ENCODE peak calls at places on chromosomes 7 and 10, in four cellular contexts. A is colonic mucosa, R is mucosa of descending colon, T is stomach. V is an unnamed sample. For H3K4me1, the result is how much of the 10 kb centered on the place peaks cover.

GRCh38 chr10:131934769-131935168 is 34.0 kb downstream of the PPP2R2D start:
- DNase-seq in A (no peak), R (no peak), T (peak), V (peak)

GRCh38 chr10:88642254-88642653 is 22.0 kb upstream of the LIPF start:
- DNase-seq in A (no peak), R (no peak), T (no peak), V (no peak)

GRCh38 chr7:55641273-55641691 is 69.0 kb upstream of the VOPP1 start:
- DNase-seq in A (peak), R (no peak), T (peak), V (no peak)

GRCh38 chr7:130149575-130150139 is 55.5 kb downstream of the TMEM209 start:
- DNase-seq in A (peak), R (peak), T (peak), V (peak)

GRCh38 chr7:128893251-128894100 is 17.0 kb downstream of the KCP start:
- DNase-seq in A (no peak), R (no peak), T (peak), V (peak)

GRCh38 chr7:106010866-106011265 is 47.8 kb downstream of the CDHR3 start:
- DNase-seq in A (no peak), R (no peak), T (no peak), V (no peak)

GRCh38 chr7:17774248-17774647 is 166.0 kb downstream of the SNX13 start:
- DNase-seq in A (peak), R (no peak), T (no peak), V (no peak)

GRCh38 chr7:45157653-45158401 is at the start of gene RAMP3:
- DNase-seq in A (no peak), R (no peak), T (no peak), V (peak)

GRCh38 chr10:24897326-24897926 is 55.0 kb downstream of the PRTFDC1 start:
- DNase-seq in A (no peak), R (no peak), T (no peak), V (no peak)

GRCh38 chr10:98361131-98361633 is 53.8 kb downstream of the PYROXD2 start:
- DNase-seq in A (peak), R (peak), T (peak), V (peak)

GRCh38 chr10:113053881-113054280 is 103.8 kb downstream of the TCF7L2 start:
- DNase-seq in A (no peak), R (no peak), T (no peak), V (no peak)
- H3K4me1 ChIP-seq in A (under half), R (under half), T (under half), V (under half)

GRCh38 chr10:394061-394438 is 258.8 kb downstream of the ZMYND11 start:
- DNase-seq in A (no peak), R (no peak), T (no peak), V (no peak)
- H3K4me1 ChIP-seq in A (under half), R (under half), T (under half), V (under half)

GRCh38 chr7:70480913-70481579 is 650.9 kb upstream of the GALNT17 start:
- DNase-seq in A (no peak), R (no peak), T (no peak), V (no peak)
- H3K4me1 ChIP-seq in A (under half), R (under half), T (under half), V (under half)

GRCh38 chr7:136698231-136698630 is 170.2 kb upstream of the CHRM2 start:
- DNase-seq in A (no peak), R (no peak), T (no peak), V (no peak)

GRCh38 chr7:136698977-136699376 is 169.5 kb upstream of the CHRM2 start:
- DNase-seq in A (no peak), R (no peak), T (no peak), V (no peak)

GRCh38 chr7:136692221-136692620 is 176.2 kb upstream of the CHRM2 start:
- DNase-seq in A (no peak), R (no peak), T (no peak), V (peak)

GRCh38 chr7:136688601-136689000 is 179.9 kb upstream of the CHRM2 start:
- DNase-seq in A (no peak), R (no peak), T (no peak), V (no peak)

GRCh38 chr7:136693166-136694119 is 175.0 kb upstream of the CHRM2 start:
- DNase-seq in A (no peak), R (no peak), T (no peak), V (no peak)
- H3K4me1 ChIP-seq in A (under half), R (under half), T (under half), V (under half)

GRCh38 chr7:7918736-7919448 is 49.7 kb upstream of the GLCCI1 start:
- DNase-seq in A (no peak), R (no peak), T (no peak), V (no peak)
- H3K4me1 ChIP-seq in A (under half), R (under half), T (under half), V (under half)

GRCh38 chr10:79178614-79179403 is 110.0 kb downstream of the ZMIZ1 start:
- DNase-seq in A (no peak), R (no peak), T (no peak), V (no peak)

GRCh38 chr10:79176949-79177602 is 108.3 kb downstream of the ZMIZ1 start:
- DNase-seq in A (no peak), R (no peak), T (no peak), V (no peak)

GRCh38 chr10:79178070-79178576 is 109.4 kb downstream of the ZMIZ1 start:
- DNase-seq in A (no peak), R (no peak), T (no peak), V (no peak)

GRCh38 chr10:79173582-79174262 is 105.0 kb downstream of the ZMIZ1 start:
- DNase-seq in A (no peak), R (no peak), T (no peak), V (no peak)

DNA sequence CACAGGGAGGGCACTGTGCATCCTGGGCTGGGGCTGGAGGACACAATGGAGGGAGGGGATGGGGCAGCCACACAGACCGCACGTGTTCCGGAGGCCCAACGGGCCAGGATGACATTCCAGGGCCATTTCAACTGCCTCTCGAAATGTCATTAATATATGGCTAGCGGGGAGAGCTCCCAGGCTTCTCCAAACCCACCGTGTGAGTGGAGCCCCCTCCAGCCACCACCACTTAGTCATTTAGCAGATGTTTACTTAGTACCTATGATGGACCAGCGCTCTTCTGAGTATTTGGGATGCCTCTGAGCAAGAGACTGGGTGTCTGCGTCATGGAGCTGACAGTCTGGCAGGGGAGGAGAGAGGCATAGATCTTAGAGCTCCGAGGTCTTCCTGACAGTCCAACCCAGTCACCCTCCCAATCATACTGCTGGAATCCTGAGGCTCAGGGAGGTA is 107.3 kb downstream of the ZMIZ1 start:
- DNase-seq in A (no peak), R (no peak), T (no peak), V (no peak)
- H3K4me1 ChIP-seq in A (under half), R (under half), T (half or more), V (half or more)

GRCh38 chr10:61847087-61847486 is 54.4 kb upstream of the ARID5B start:
- DNase-seq in A (no peak), R (no peak), T (no peak), V (no peak)
- H3K4me1 ChIP-seq in A (under half), R (under half), T (under half), V (under half)

DNA sequence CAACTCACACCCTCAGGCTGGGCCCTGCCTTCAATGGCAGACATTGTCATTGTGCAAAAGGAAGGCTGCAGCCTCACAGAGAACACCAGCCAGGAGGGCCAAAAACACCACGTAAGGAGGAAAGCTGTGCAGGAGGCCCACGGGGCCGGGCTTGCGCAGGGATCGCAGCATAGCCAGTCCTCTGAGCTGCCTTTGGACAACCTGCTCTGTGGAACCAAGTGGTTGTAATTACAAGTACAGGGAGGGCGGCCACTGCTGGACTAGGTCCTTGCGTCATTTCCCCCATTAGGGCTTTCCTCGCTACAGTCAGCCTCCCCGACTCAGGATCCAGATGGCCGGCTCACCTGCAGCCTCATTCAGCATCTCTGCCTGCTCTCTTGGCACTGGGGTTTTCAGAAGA is 66.9 kb downstream of the FAM53B start:
- DNase-seq in A (no peak), R (no peak), T (no peak), V (no peak)
- H3K4me1 ChIP-seq in A (under half), R (under half), T (half or more), V (half or more)